ENCODE peak calls at places on chromosomes 4 and X, in ten cellular contexts. I is epithelial cell of esophagus, H is fibroblast of pulmonary artery, B is heart right ventricle, A is choroid plexus epithelial cell, E is foreskin fibroblast, D is mammary epithelial cell, R is lower leg skin, O is left lung, V is astrocyte of the spinal cord. S is an unnamed sample.

GRCh38 chr4:76363556-76364290 is 57.2 kb downstream of the STBD1 start:
- DNase-seq in I (no peak), H (no peak), B (no peak), A (peak), E (peak), D (no peak), R (no peak), O (no peak), V (peak), S (peak)

GRCh38 chrX:10754445-10754844 is 134.1 kb upstream of the MID1 start:
- DNase-seq in I (no peak), H (no peak), B (no peak), A (no peak), E (no peak), D (no peak), R (no peak), O (no peak), V (no peak), S (no peak)

GRCh38 chr4:3744232-3744631 is 22.0 kb upstream of the ADRA2C start:
- DNase-seq in I (no peak), H (no peak), B (no peak), A (no peak), E (no peak), D (no peak), R (no peak), O (no peak), V (no peak), S (no peak)

GRCh38 chr4:168076989-168077725 is 15.2 kb upstream of the ANXA10 start:
- DNase-seq in I (peak), H (peak), B (no peak), A (peak), E (peak), D (peak), R (no peak), O (peak), V (peak), S (peak)

GRCh38 chr4:61545902-61546498 is 345.9 kb downstream of the ADGRL3 start:
- DNase-seq in I (peak), H (no peak), B (no peak), A (no peak), E (no peak), D (no peak), R (no peak), O (no peak), V (no peak), S (no peak)

GRCh38 chr4:117417856-117418255 is 332.5 kb upstream of the TRAM1L1 start:
- DNase-seq in I (peak), H (no peak), B (no peak), A (peak), E (peak), D (peak), R (no peak), O (no peak), V (peak), S (no peak)

GRCh38 chr4:98199247-98199646 is 56.0 kb upstream of the STPG2 start:
- DNase-seq in I (no peak), H (no peak), B (peak), A (peak), E (peak), D (no peak), R (no peak), O (no peak), V (no peak), S (no peak)

GRCh38 chr4:164402554-164402953 is 351.4 kb upstream of the SMIM31 start:
- DNase-seq in I (peak), H (no peak), B (no peak), A (no peak), E (no peak), D (no peak), R (no peak), O (no peak), V (no peak), S (no peak)

GRCh38 chr4:110654254-110654635 is 31.4 kb upstream of the PITX2 start:
- DNase-seq in I (no peak), H (no peak), B (no peak), A (peak), E (no peak), D (no peak), R (no peak), O (no peak), V (no peak), S (no peak)

GRCh38 chr4:167578906-167579305 is 344.6 kb upstream of the SPOCK3 start:
- DNase-seq in I (no peak), H (no peak), B (no peak), A (no peak), E (no peak), D (no peak), R (no peak), O (no peak), V (peak), S (no peak)

GRCh38 chr4:173525118-173526033 is 4.7 kb downstream of the HAND2 start:
- DNase-seq in I (no peak), H (peak), B (peak), A (no peak), E (no peak), D (no peak), R (no peak), O (no peak), V (no peak), S (no peak)

GRCh38 chr4:186551849-186552248 is 3.5 kb downstream of the MTNR1A start:
- DNase-seq in I (no peak), H (no peak), B (no peak), A (no peak), E (no peak), D (no peak), R (no peak), O (no peak), V (no peak), S (no peak)

GRCh38 chr4:1544861-1545275 is 138.6 kb upstream of the NKX1-1 start:
- DNase-seq in I (no peak), H (no peak), B (peak), A (no peak), E (no peak), D (no peak), R (no peak), O (no peak), V (no peak), S (peak)

GRCh38 chr4:78222575-78223186 is 165.6 kb downstream of the FRAS1 start:
- DNase-seq in I (no peak), H (no peak), B (no peak), A (no peak), E (no peak), D (no peak), R (no peak), O (no peak), V (no peak), S (no peak)

GRCh38 chrX:108036298-108036973 is 8.4 kb upstream of the VSIG1 start:
- DNase-seq in I (peak), H (peak), B (no peak), A (peak), E (peak), D (peak), R (no peak), O (no peak), V (peak), S (no peak)

GRCh38 chr4:87975466-87975865 is at the start of gene SPP1:
- DNase-seq in I (no peak), H (peak), B (no peak), A (peak), E (peak), D (peak), R (no peak), O (no peak), V (peak), S (peak)

GRCh38 chr4:165518658-165519057 is 139.8 kb downstream of the CPE start:
- DNase-seq in I (no peak), H (no peak), B (no peak), A (no peak), E (no peak), D (no peak), R (no peak), O (no peak), V (no peak), S (no peak)

GRCh38 chr4:1547863-1548637 is 136.1 kb downstream of the FAM53A start:
- DNase-seq in I (no peak), H (peak), B (peak), A (no peak), E (no peak), D (no peak), R (no peak), O (no peak), V (no peak), S (no peak)

GRCh38 chrX:47576021-47576898 is 6.0 kb upstream of the TIMP1 start:
- DNase-seq in I (no peak), H (no peak), B (no peak), A (no peak), E (no peak), D (no peak), R (no peak), O (no peak), V (no peak), S (no peak)

GRCh38 chr4:11710484-11710883 is 281.8 kb upstream of the HS3ST1 start:
- DNase-seq in I (no peak), H (no peak), B (no peak), A (peak), E (peak), D (no peak), R (no peak), O (no peak), V (peak), S (no peak)

GRCh38 chr4:148124512-148124911 is 317.7 kb downstream of the NR3C2 start:
- DNase-seq in I (no peak), H (no peak), B (no peak), A (peak), E (no peak), D (no peak), R (no peak), O (no peak), V (no peak), S (no peak)

GRCh38 chr4:98929341-98930267 is 671 bp upstream of the EIF4E start:
- DNase-seq in I (peak), H (peak), B (peak), A (peak), E (peak), D (peak), R (peak), O (peak), V (peak), S (peak)

GRCh38 chr4:138952405-138952804 is 63.2 kb upstream of the NOCT start:
- DNase-seq in I (peak), H (peak), B (no peak), A (peak), E (no peak), D (peak), R (no peak), O (no peak), V (peak), S (peak)

GRCh38 chrX:10617964-10618342 is 2.4 kb downstream of the MID1 start:
- DNase-seq in I (peak), H (no peak), B (no peak), A (no peak), E (peak), D (peak), R (no peak), O (no peak), V (peak), S (no peak)

DNA sequence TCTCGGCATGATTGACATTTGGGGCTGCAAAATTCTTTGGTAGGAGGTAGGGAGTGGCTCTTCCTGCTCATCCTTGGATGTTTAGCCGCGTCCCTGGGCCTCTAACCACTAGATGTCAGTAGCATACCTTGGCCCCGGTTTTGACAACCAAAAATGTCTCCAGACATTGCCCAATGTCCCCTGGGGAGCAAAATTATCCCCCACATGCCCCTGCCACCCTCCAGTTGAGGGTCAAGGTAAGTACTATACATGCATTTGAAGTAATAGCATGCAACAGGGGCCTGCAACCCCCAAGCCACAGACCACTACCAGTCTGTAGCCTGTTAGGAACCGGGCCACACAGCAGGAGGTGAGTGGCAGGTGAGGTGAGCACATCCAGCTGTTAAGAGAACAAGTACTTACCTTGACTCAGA is 17.6 kb upstream of the KIAA1210 start:
- DNase-seq in I (peak), H (peak), B (no peak), A (peak), E (peak), D (peak), R (no peak), O (no peak), V (no peak), S (peak)
- TF ChIP-seq CTCF in I (peak), H (peak), B (peak), A (peak), E (peak), D (peak), R (no peak), O (no peak), V (peak), S (no peak)

DNA sequence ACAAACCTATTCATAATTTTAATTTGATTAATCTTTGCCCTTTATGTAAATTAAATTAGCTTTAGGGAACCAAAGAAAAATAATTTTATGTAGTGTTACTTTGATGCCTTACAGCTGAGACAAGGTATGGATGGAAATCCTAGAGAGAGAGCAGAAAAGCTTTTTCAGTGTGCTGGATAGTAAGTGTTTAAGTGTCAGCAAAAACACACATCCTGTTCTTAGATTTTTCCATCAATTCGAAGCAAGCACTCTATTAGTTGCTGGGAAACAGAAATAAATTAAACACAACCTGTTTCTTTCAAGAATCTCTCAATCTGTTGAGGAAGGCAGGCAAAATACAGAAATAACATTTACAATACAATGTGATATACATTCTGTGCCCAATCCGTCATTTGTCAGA is 327.8 kb downstream of the GALNTL6 start:
- DNase-seq in I (no peak), H (no peak), B (no peak), A (no peak), E (no peak), D (no peak), R (no peak), O (no peak), V (no peak), S (no peak)
- TF ChIP-seq CTCF in I (no peak), H (no peak), B (no peak), A (no peak), E (no peak), D (no peak), R (no peak), O (no peak), V (no peak), S (no peak)

DNA sequence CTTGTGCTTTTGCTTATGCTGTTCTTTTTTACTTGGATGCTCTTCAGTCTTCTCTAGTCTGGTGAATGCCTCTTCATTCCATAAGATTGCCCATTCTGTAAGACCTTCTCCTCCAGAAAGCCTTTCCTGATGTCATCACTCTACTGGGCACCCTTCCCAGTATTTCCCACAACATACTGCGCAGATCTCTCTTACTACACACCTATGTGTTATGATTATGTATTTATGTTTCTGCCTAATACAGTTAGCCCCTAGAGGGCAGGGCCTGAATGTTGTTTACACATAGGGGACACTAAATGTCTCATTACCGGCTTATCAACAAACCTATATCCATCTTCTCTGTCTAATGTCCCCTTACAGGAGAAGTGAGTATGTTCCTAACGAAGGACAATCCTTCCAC is 21.1 kb downstream of the AIFM1 start:
- DNase-seq in I (peak), H (peak), B (no peak), A (peak), E (peak), D (peak), R (no peak), O (no peak), V (no peak), S (no peak)
- TF ChIP-seq CTCF in I (no peak), H (peak), B (no peak), A (peak), E (no peak), D (no peak), R (no peak), O (no peak), V (no peak), S (no peak)

GRCh38 chr4:17562157-17562556 is 14.8 kb upstream of the LAP3 start:
- DNase-seq in I (peak), H (no peak), B (no peak), A (no peak), E (no peak), D (no peak), R (no peak), O (no peak), V (no peak), S (no peak)
- TF ChIP-seq CTCF in I (peak), H (no peak), B (peak), A (peak), E (no peak), D (no peak), R (no peak), O (no peak), V (peak), S (no peak)

GRCh38 chr4:81919238-81919637 is 447.5 kb upstream of the RASGEF1B start:
- DNase-seq in I (peak), H (peak), B (no peak), A (peak), E (peak), D (peak), R (no peak), O (no peak), V (no peak), S (peak)

GRCh38 chr4:81912420-81912819 is 440.7 kb upstream of the RASGEF1B start:
- DNase-seq in I (no peak), H (no peak), B (no peak), A (no peak), E (no peak), D (no peak), R (no peak), O (no peak), V (no peak), S (no peak)

GRCh38 chr4:81914623-81915022 is 442.9 kb upstream of the RASGEF1B start:
- DNase-seq in I (no peak), H (no peak), B (no peak), A (no peak), E (no peak), D (no peak), R (no peak), O (no peak), V (no peak), S (no peak)

GRCh38 chr4:81915430-81915829 is 443.7 kb upstream of the RASGEF1B start:
- DNase-seq in I (no peak), H (no peak), B (no peak), A (no peak), E (no peak), D (no peak), R (no peak), O (no peak), V (no peak), S (no peak)

GRCh38 chr4:81913427-81913878 is 441.7 kb upstream of the RASGEF1B start:
- DNase-seq in I (peak), H (peak), B (no peak), A (peak), E (peak), D (peak), R (no peak), O (peak), V (peak), S (peak)
- TF ChIP-seq CTCF in I (peak), H (peak), B (peak), A (peak), E (peak), D (peak), R (no peak), O (peak), V (peak), S (peak)